ENCODE peak calls at places on chromosomes 7 and 10, in four cellular contexts. H is hippocampal formation, Q is tibial artery, P is GM23248. F is an unnamed sample.

GRCh38 chr10:125624800-125625199 is 58.2 kb downstream of the TEX36 start:
- DNase-seq in Q (no peak), H (no peak), P (no peak), F (peak)

GRCh38 chr7:151485006-151485732 is 34.5 kb downstream of the RHEB start:
- DNase-seq in H (peak), P (peak), Q (no peak), F (peak)

GRCh38 chr7:128108641-128109423 is 77.6 kb upstream of the LRRC4 start:
- DNase-seq in P (no peak), Q (no peak), H (peak), F (no peak)

GRCh38 chr10:93718937-93719725 is 16.7 kb upstream of the FRA10AC1 start:
- DNase-seq in P (no peak), Q (peak), H (no peak), F (no peak)

GRCh38 chr10:52420656-52421055 is 106.6 kb downstream of the DKK1 start:
- DNase-seq in Q (no peak), P (peak), H (no peak), F (no peak)

GRCh38 chr10:74071151-74071550 is 73.2 kb downstream of the VCL start:
- DNase-seq in Q (no peak), H (no peak), P (peak), F (no peak)

GRCh38 chr7:24566274-24566673 is 7.0 kb upstream of the PALS2 start:
- DNase-seq in H (no peak), Q (no peak), P (no peak), F (no peak)

GRCh38 chr10:4459531-4459930 is 366.5 kb upstream of the AKR1E2 start:
- DNase-seq in P (no peak), Q (no peak), H (no peak), F (no peak)

GRCh38 chr7:140810830-140811556 is 113.7 kb downstream of the BRAF start:
- DNase-seq in P (peak), Q (peak), H (peak), F (peak)

GRCh38 chr10:15201589-15202300 is 33.3 kb upstream of the NMT2 start:
- DNase-seq in Q (no peak), H (no peak), P (peak), F (no peak)

GRCh38 chr7:159177270-159178036 is 32.8 kb upstream of the VIPR2 start:
- DNase-seq in H (no peak), P (no peak), Q (no peak), F (peak)

GRCh38 chr10:113859261-113859660 is 4.8 kb downstream of the NHLRC2 start:
- DNase-seq in Q (no peak), P (no peak), H (no peak), F (no peak)

GRCh38 chr7:97027427-97028234 is 3.0 kb upstream of the DLX5 start:
- DNase-seq in Q (peak), H (peak), P (peak), F (peak)

GRCh38 chr10:36182059-36182654 is 540.1 kb upstream of the FZD8 start:
- DNase-seq in H (no peak), Q (no peak), P (peak), F (no peak)

GRCh38 chr10:49037187-49037586 is 78.1 kb downstream of the VSTM4 start:
- DNase-seq in P (peak), Q (no peak), H (no peak), F (no peak)

GRCh38 chr10:123011987-123012386 is 3.2 kb downstream of the ACADSB start:
- DNase-seq in H (no peak), P (no peak), Q (no peak), F (no peak)

GRCh38 chr7:143130541-143130940 is 1.3 kb upstream of the PIP start:
- DNase-seq in Q (no peak), P (no peak), H (no peak), F (no peak)

GRCh38 chr10:15642095-15642494 is 77.6 kb downstream of the ITGA8 start:
- DNase-seq in H (no peak), P (peak), Q (no peak), F (no peak)

GRCh38 chr10:108303149-108303548 is 1138.6 kb upstream of the SORCS1 start:
- DNase-seq in P (peak), Q (no peak), H (no peak), F (no peak)

GRCh38 chr7:112366886-112367285 is 83.4 kb upstream of the IFRD1 start:
- DNase-seq in P (no peak), Q (no peak), H (no peak), F (no peak)

GRCh38 chr7:2757904-2758672 is 70.1 kb downstream of the AMZ1 start:
- DNase-seq in H (peak), Q (peak), P (peak), F (peak)

F was measured in uterus.